ENCODE peak calls at places on chromosomes 6 and 20, in four cellular contexts. R is K562, A is GM12878, M is HepG2. C is an unnamed sample.

GRCh38 chr20:20237093-20237959 is 130.6 kb upstream of the INSM1 start:
- DNase-seq in A (no peak), R (peak), M (peak), C (peak)

GRCh38 chr6:16762547-16763477 is 1.6 kb upstream of the ATXN1 start:
- DNase-seq in A (no peak), M (peak), R (peak), C (peak)

GRCh38 chr6:116220172-116220571 is 33.7 kb downstream of the TSPYL4 start:
- DNase-seq in R (no peak), M (no peak), A (no peak), C (no peak)

GRCh38 chr6:5302220-5302946 is 41.1 kb downstream of the FARS2 start:
- DNase-seq in M (no peak), R (peak), A (peak), C (no peak)

GRCh38 chr6:48135352-48136084 is 24.5 kb upstream of the PTCHD4 start:
- DNase-seq in A (no peak), M (no peak), R (no peak), C (no peak)

GRCh38 chr20:63698739-63699465 is 2.5 kb downstream of the TNFRSF6B start:
- DNase-seq in M (no peak), A (peak), R (peak), C (no peak)

GRCh38 chr20:17646209-17646717 is 35.8 kb downstream of the RRBP1 start:
- DNase-seq in R (no peak), A (no peak), M (peak), C (no peak)

GRCh38 chr6:161414180-161414579 is 140.3 kb upstream of the AGPAT4 start:
- DNase-seq in R (no peak), M (no peak), A (no peak), C (no peak)

GRCh38 chr20:668050-668449 is 7.6 kb downstream of the SCRT2 start:
- DNase-seq in M (no peak), R (no peak), A (no peak), C (no peak)

GRCh38 chr6:137827977-137828815 is 38.9 kb upstream of the TNFAIP3 start:
- DNase-seq in R (no peak), A (peak), M (no peak), C (no peak)

GRCh38 chr6:10154251-10154650 is 260.6 kb downstream of the TFAP2A start:
- DNase-seq in R (no peak), A (no peak), M (no peak), C (no peak)

GRCh38 chr6:15431762-15432495 is 186.1 kb downstream of the JARID2 start:
- DNase-seq in R (no peak), M (peak), A (no peak), C (no peak)

GRCh38 chr20:56406910-56407309 is 5.2 kb upstream of the CASS4 start:
- DNase-seq in M (no peak), R (no peak), A (no peak), C (no peak)

GRCh38 chr6:66340736-66341135 is 633.7 kb upstream of the EYS start:
- DNase-seq in M (no peak), R (no peak), A (no peak), C (no peak)

GRCh38 chr6:110567957-110568696 is 91.7 kb upstream of the SLC22A16 start:
- DNase-seq in R (no peak), M (no peak), A (no peak), C (no peak)

GRCh38 chr6:6395581-6396197 is 75.2 kb upstream of the F13A1 start:
- DNase-seq in A (no peak), R (no peak), M (no peak), C (no peak)

DNA sequence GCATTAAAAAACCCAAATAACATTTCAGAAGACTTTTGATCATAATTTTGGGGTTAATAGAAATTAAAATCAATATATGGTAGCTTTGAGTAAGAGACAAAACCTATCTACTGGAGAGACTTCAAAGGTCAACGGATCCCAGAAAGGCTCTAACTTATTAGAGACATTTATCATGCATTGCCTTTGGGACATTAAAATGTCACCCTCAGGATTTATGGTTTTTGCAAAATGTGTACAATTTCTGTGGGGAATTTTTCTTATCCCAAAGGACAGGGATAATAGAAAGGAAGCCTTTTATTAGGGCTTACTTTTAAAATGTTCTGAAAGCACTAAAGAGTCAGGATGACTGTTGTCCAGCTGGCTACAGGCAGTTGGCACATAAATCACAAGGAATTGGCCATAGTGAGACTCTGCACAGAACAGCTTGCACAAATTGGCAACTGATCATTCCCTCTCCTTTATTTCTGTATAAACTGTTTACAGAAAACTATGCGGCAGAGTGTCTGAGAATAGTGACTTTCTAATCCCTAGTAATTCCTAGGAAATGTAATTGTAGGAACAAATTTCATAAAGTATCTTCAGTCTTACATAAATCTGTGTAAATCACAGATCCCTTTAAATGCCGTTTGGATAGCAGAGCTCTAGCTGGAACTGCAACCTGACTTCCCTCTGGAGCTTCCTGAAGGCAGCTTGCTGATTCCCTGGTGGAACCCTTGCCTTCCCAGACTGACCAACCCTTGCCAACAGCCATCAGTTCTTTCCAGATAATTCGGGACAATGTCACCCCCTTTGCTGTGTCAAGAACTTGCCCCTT is 201.1 kb upstream of the PREP start:
- DNase-seq in R (no peak), A (no peak), M (no peak), C (no peak)
- TF ChIP-seq POLR2AphosphoS5 in R (no peak), A (no peak), M (no peak), C (no peak)

GRCh38 chr6:30821862-30822784 is 62.2 kb upstream of the DDR1 start:
- DNase-seq in A (no peak), R (peak), M (peak), C (peak)

GRCh38 chr6:30816791-30817739 is 67.3 kb upstream of the DDR1 start:
- DNase-seq in M (no peak), A (peak), R (no peak), C (no peak)

GRCh38 chr6:30818426-30818841 is 65.9 kb upstream of the DDR1 start:
- DNase-seq in M (no peak), A (no peak), R (no peak), C (no peak)

GRCh38 chr6:30819287-30819917 is 64.9 kb upstream of the DDR1 start:
- DNase-seq in M (no peak), R (no peak), A (no peak), C (no peak)

DNA sequence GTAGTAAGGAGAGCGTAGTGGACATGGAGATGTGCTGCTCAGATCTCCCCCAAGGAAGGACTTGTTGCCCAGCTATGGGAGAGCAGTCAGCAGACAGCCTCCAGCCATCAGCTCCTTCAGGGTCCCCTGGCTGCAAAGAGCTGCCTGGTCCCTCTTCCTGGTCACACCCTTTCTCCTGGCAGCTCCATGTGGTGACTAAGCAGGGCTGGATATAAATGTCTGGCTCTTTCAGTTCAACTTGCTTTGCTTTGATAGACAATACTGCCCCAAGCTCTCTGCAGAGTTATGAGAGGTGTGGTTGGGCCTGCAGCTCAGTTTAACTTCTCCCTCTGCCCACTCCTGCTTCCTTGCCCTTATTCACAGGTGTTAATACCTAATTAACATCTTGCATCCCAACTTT is 64.1 kb upstream of the DDR1 start:
- DNase-seq in R (no peak), M (peak), A (no peak), C (no peak)
- TF ChIP-seq JUNB in R (no peak), M (no peak), A (no peak), C (no peak)

GRCh38 chr20:22243063-22243462 is 341.3 kb downstream of the FOXA2 start:
- DNase-seq in A (no peak), R (no peak), M (no peak), C (no peak)

GRCh38 chr20:22245139-22245538 is 339.2 kb downstream of the FOXA2 start:
- DNase-seq in M (peak), R (no peak), A (no peak), C (no peak)

DNA sequence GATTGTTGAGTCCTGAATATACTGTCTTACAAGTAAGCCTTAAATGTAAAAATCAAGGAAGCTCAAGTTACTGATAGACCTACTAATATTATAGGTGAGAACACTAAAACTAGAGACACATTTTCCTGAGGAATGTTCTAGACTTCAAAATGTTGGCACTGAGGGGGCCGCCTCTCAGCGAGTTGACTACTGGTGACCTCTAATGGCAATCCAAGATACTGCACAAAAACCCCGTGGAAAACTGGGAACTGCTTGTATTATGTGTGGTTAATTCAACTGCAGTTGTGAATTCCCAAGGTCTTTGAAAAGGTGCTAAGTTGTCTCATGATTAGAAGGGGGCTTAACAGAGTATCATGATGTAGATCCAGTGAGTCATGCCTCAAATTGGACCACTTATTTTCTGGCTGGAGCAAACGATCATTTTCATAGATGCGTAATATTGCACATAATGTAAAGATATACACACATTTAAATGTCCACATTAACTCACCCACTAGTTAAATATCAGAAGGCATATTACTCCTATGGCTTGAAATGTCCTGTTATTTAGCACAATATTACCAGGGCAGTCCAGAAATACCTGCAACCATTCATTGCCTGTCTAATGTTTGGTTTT is 336.2 kb downstream of the FOXA2 start:
- DNase-seq in A (no peak), R (no peak), M (peak), C (peak)
- TF ChIP-seq CTCF in A (peak), R (peak), M (peak), C (peak)

GRCh38 chr6:149335924-149336323 is 18.4 kb downstream of the TAB2 start:
- DNase-seq in R (no peak), A (no peak), M (no peak), C (no peak)
- TF ChIP-seq POLR2AphosphoS5 in R (no peak), A (no peak), M (no peak), C (no peak)

DNA sequence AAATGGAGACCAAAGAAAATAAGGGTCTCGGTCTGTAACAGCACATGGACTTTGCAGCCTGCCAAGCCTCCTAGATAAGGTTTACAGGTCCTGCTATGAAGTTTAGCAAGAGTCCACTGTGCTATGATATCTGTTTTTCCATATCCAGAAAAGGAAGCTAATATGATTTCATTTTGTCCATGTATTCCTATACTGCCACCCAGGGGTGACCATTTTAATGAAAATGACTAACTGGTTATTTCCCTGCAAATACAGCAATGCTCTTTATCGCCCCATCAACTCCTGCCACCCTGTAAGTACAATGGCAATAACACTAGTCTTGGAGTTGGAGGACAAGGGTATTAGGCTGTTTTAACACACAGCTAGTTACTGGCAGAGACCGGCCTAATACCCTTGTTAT is 115.2 kb upstream of the GLP1R start:
- DNase-seq in R (no peak), M (peak), A (no peak), C (peak)
- TF ChIP-seq JUNB in R (no peak), M (no peak), A (no peak), C (no peak)

DNA sequence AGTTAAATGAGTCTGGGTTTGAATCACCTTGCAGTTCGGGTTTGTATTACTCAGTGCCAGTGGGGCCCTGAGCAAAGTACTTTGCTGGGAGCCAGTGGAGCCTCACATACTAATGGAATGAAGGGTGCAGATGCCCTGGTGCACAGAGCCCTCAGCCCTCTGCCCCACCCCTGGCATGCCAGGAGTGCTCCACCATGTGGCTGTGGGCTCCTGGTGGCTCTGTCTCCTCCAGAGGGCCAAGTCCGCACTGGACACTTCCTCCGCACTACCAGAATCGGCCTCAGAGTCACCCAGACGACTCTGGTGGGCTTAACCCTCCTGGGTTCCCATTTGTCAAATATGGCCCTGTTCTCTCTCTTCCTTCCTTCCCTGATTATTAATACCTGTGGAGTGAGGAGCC is 94.0 kb downstream of the STK35 start:
- DNase-seq in R (no peak), M (no peak), A (no peak), C (peak)
- TF ChIP-seq CTCF in R (no peak), M (peak), A (no peak), C (no peak)

GRCh38 chr20:3313681-3314080 is 74.7 kb upstream of the SLC4A11 start:
- DNase-seq in M (no peak), R (no peak), A (no peak), C (no peak)
- TF ChIP-seq POLR2AphosphoS5 in M (no peak), R (no peak), A (no peak), C (no peak)

GRCh38 chr6:152821525-152821924 is 70.9 kb downstream of the VIP start:
- DNase-seq in A (no peak), R (no peak), M (no peak), C (peak)
- TF ChIP-seq JUNB in A (no peak), R (no peak), M (no peak), C (no peak)

C was measured in GM23338.